ENCODE peak calls at places on chromosomes 6 and 20, in four cellular contexts. V is GM12878, O is K562, Q is HepG2. P is an unnamed sample.

GRCh38 chr20:1418335-1418734 is 25.5 kb upstream of the FKBP1A start:
- DNase-seq in V (no peak), O (no peak), Q (no peak), P (no peak)

GRCh38 chr6:43970913-43971775 is 156.1 kb downstream of the MRPL14 start:
- DNase-seq in V (no peak), O (peak; percentile 72), Q (no peak), P (no peak)

GRCh38 chr20:44746367-44747165 is 901 bp downstream of the KCNK15 start:
- DNase-seq in V (no peak), O (no peak), Q (no peak), P (no peak)

GRCh38 chr6:47780510-47781356 is 1.1 kb upstream of the OPN5 start:
- DNase-seq in V (no peak), O (peak; percentile 16), Q (peak; percentile 62), P (peak; percentile 66)

GRCh38 chr6:80003841-80004198 is 629 bp upstream of the TTK start:
- DNase-seq in V (no peak), O (no peak), Q (no peak), P (no peak)

GRCh38 chr6:2560903-2561698 is 189.6 kb downstream of the MYLK4 start:
- DNase-seq in V (no peak), O (no peak), Q (no peak), P (no peak)

GRCh38 chr6:15365273-15365687 is 119.4 kb downstream of the JARID2 start:
- DNase-seq in V (no peak), O (peak; percentile 36), Q (no peak), P (no peak)

GRCh38 chr6:113901482-113901881 is 44.3 kb downstream of the MARCKS start:
- DNase-seq in V (no peak), O (no peak), Q (no peak), P (no peak)

GRCh38 chr6:156953478-156954146 is 176.4 kb downstream of the ARID1B start:
- DNase-seq in V (no peak), O (peak; percentile 51), Q (peak; percentile 95), P (peak; percentile 42)

GRCh38 chr6:31776961-31777666 is at the start of gene VWA7:
- DNase-seq in V (peak; percentile 70), O (peak; percentile 99), Q (peak; percentile 85), P (peak; percentile 84)

GRCh38 chr20:57341657-57342056 is 9.4 kb upstream of the RAE1 start:
- DNase-seq in V (no peak), O (no peak), Q (no peak), P (no peak)

GRCh38 chr20:46715292-46715756 is 5.9 kb downstream of the SLC2A10 start:
- DNase-seq in V (no peak), O (no peak), Q (no peak), P (no peak)

GRCh38 chr6:148852688-148853087 is 105.9 kb downstream of the UST start:
- DNase-seq in V (no peak), O (no peak), Q (no peak), P (no peak)

GRCh38 chr6:162491637-162492036 is 235.9 kb downstream of the PRKN start:
- DNase-seq in V (no peak), O (no peak), Q (no peak), P (no peak)

GRCh38 chr20:31260326-31260932 is 3.0 kb downstream of the DEFB115 start:
- DNase-seq in V (no peak), O (peak; percentile 58), Q (peak; percentile 66), P (peak; percentile 33)

GRCh38 chr6:18270216-18270615 is 5.9 kb upstream of the DEK start:
- DNase-seq in V (no peak), O (no peak), Q (no peak), P (no peak)
- TF ChIP-seq CEBPB in V (no peak), O (no peak), Q (no peak), P (no peak)

GRCh38 chr6:130111031-130111430 is 92.7 kb downstream of the L3MBTL3 start:
- DNase-seq in V (no peak), O (no peak), Q (no peak), P (no peak)
- TF ChIP-seq REST in V (no peak), O (no peak), Q (no peak), P (no peak)

DNA sequence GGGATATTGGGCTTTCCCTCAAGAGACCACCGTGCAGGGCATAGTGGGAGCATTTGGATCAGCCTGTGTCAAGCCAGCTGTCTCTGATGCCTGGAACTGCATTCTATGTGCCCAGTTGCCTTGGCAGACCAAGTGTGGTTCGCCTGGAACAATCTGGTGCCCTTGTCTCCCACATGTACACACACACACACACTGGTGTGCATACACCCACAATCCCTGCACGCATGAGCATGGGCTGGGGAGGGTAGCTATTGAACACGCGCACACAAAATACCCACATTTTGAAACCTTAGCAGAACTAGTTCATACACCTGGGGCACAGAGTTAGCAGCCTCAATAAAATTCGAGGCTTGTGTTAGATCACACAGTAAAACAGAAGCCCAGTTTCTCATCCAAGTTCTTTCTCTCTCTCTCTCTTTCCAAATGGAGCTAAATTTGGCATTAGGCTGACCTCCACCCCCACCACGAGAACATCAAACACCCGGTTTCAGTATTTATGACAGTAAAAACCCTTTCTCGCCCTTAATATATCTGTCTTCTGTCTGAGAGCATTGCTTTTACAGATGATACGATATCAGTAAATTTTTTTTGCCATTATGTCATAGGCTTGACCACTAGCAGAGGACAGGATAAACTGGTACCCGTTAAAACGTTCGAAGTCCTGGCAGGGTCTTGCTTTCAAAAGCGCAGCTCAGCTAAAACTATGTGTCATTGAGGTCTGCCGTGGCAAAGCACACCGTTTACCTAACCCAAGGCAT is 18.2 kb upstream of the NFATC2 start:
- DNase-seq in V (no peak), O (no peak), Q (no peak), P (no peak)
- TF ChIP-seq EZH2 in V (no peak), O (no peak), Q (peak; percentile 64), P (no peak)

GRCh38 chr6:13624871-13625288 is 9.7 kb downstream of the NOL7 start:
- DNase-seq in V (no peak), O (peak; percentile 57), Q (peak; percentile 65), P (peak; percentile 47)
- TF ChIP-seq CEBPB in V (no peak), O (no peak), Q (no peak), P (no peak)

DNA sequence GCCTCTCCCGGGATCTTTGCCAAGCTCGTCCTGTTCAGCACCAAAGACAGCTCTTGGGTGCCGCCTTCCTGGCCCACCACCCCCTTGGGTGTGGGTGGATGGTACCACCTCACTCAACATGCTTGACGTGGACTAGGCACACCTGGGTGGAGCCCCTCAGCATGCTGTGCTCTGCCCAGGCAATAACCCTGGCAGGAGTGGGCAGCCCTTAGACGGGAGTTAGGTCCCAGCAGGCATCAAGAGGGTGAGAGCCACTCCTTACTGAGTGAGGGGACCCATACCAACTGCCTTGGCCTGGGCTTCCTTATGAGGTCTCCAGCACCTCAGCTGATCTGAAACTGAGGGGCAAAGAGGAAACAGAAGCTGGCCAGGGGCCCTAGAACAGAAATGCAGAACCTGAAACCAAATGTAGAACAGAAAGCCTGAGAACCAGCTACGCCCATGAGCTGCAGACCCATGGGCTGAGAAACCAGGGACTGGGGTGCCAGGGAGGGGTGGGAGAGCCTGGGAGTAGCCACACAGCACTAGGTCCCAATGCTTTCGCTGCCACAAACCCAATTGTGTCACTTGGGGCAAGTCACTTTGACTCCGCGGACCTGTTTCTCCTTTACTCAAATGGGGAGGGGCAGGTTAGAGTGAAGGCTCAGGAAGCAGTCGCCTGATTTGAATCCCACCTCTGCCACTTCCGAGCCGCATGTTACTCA is 2.0 kb downstream of the FGD2 start:
- DNase-seq in V (no peak), O (no peak), Q (no peak), P (no peak)
- TF ChIP-seq REST in V (peak; percentile 83), O (peak; percentile 71), Q (peak; percentile 90), P (no peak)

DNA sequence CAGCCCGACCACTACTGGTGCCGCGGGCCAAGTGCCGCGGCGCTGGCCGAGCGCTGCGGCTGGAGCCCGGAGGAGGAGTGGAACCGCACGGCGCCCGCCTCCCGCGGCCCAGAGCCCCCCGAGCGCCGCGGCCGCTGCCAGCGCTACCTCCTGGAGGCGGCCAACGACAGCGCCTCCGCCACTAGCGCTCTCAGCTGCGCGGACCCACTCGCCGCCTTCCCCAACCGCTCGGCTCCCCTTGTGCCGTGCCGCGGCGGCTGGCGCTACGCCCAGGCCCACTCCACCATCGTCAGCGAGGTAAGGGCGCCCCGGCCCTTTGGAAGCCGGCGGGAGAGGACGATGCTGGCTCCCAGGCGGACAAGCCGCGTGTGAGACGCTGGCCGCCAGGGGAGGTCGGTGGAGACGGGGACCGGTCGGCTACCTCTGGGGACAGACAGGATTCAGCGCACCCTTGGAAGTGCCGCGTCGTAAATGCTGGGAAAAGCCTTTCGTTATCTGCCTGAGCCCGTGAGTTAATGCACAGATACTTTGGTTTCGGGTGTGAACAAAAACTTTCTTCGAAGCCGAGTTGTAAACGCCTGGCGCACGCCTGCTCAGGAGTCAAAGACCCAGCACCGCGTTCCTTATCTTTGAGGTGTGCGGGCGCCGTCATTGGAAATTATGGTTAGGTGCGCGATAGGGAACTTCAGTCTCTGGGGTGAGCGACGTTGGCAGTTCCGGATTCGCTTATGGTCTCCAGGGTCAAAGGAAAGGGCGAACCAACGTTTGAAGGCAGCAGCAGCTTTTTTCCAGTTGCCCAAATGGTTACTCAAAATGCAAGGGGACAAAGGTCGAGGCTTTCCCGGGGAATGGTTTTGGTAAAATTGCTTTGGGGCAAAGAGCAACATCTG is 619 bp downstream of the SLC22A3 start:
- DNase-seq in V (no peak), O (no peak), Q (peak; percentile 87), P (no peak)
- TF ChIP-seq EZH2 in V (no peak), O (no peak), Q (peak; percentile 90), P (no peak)

GRCh38 chr6:399785-400517 is 8.4 kb downstream of the IRF4 start:
- DNase-seq in V (no peak), O (no peak), Q (no peak), P (no peak)
- TF ChIP-seq CEBPB in V (no peak), O (no peak), Q (no peak), P (no peak)